ENCODE peak calls at places on chromosomes 6 and 20, in four cellular contexts. Y is HEK293T, M is HepG2, W is K562. K is an unnamed sample.

GRCh38 chr6:150068173-150068785 is 642 bp downstream of the ULBP3 start:
- DNase-seq in Y (no peak), M (no peak), W (no peak), K (no peak)

GRCh38 chr6:117270121-117270959 is 5.0 kb downstream of the VGLL2 start:
- DNase-seq in Y (no peak), M (no peak), W (no peak), K (no peak)

GRCh38 chr20:31473331-31474096 is 1.4 kb downstream of the DEFB124 start:
- DNase-seq in Y (no peak), M (no peak), W (no peak), K (no peak)

GRCh38 chr20:51678041-51678697 is 90.0 kb downstream of the ATP9A start:
- DNase-seq in Y (no peak), M (no peak), W (no peak), K (no peak)

GRCh38 chr20:32902456-32903420 is 44.0 kb downstream of the EFCAB8 start:
- DNase-seq in Y (peak), M (peak), W (peak), K (no peak)

GRCh38 chr6:166436195-166437139 is 53.7 kb upstream of the MPC1 start:
- DNase-seq in Y (no peak), M (no peak), W (no peak), K (no peak)

GRCh38 chr6:117265425-117266266 is at the start of gene VGLL2:
- DNase-seq in Y (peak), M (peak), W (no peak), K (no peak)

GRCh38 chr20:55166063-55166462 is 690.7 kb downstream of the DOK5 start:
- DNase-seq in Y (no peak), M (no peak), W (peak), K (no peak)

GRCh38 chr6:162078126-162078525 is 649.4 kb downstream of the PRKN start:
- DNase-seq in Y (no peak), M (no peak), W (no peak), K (no peak)

GRCh38 chr6:92623441-92623840 is 795.9 kb downstream of the EPHA7 start:
- DNase-seq in Y (no peak), M (no peak), W (no peak), K (no peak)

GRCh38 chr6:157881375-157881774 is 58.3 kb downstream of the SNX9 start:
- DNase-seq in Y (no peak), M (no peak), W (no peak), K (no peak)

GRCh38 chr20:52838510-52839241 is 133.5 kb upstream of the TSHZ2 start:
- DNase-seq in Y (no peak), M (no peak), W (no peak), K (no peak)

GRCh38 chr20:1386323-1386722 is 6.5 kb downstream of the FKBP1A start:
- DNase-seq in Y (no peak), M (no peak), W (no peak), K (no peak)

GRCh38 chr6:91608428-91608827 is 1021.6 kb upstream of the MAP3K7 start:
- DNase-seq in Y (no peak), M (no peak), W (no peak), K (no peak)

GRCh38 chr6:145735356-145736165 is at the start of gene EPM2A:
- DNase-seq in Y (peak), M (peak), W (peak), K (peak)

GRCh38 chr20:48758206-48758820 is 69.5 kb downstream of the PREX1 start:
- DNase-seq in Y (no peak), M (no peak), W (no peak), K (no peak)

GRCh38 chr20:2130668-2131067 is 29.0 kb downstream of the STK35 start:
- DNase-seq in Y (no peak), M (no peak), W (no peak), K (no peak)

GRCh38 chr6:84568971-84569370 is 195.4 kb downstream of the TBX18 start:
- DNase-seq in Y (no peak), M (no peak), W (peak), K (no peak)

GRCh38 chr20:11452326-11452725 is 465.4 kb upstream of the BTBD3 start:
- DNase-seq in Y (no peak), M (no peak), W (no peak), K (no peak)

GRCh38 chr6:98832282-98833100 is 1.9 kb upstream of the POU3F2 start:
- DNase-seq in Y (no peak), M (no peak), W (no peak), K (no peak)
- TF ChIP-seq TARDBP in Y (no peak), M (no peak), W (no peak), K (no peak)

GRCh38 chr6:125728739-125729138 is 20.7 kb upstream of the HEY2 start:
- DNase-seq in Y (peak), M (no peak), W (peak), K (no peak)
- TF ChIP-seq TARDBP in Y (no peak), M (no peak), W (no peak), K (no peak)

DNA sequence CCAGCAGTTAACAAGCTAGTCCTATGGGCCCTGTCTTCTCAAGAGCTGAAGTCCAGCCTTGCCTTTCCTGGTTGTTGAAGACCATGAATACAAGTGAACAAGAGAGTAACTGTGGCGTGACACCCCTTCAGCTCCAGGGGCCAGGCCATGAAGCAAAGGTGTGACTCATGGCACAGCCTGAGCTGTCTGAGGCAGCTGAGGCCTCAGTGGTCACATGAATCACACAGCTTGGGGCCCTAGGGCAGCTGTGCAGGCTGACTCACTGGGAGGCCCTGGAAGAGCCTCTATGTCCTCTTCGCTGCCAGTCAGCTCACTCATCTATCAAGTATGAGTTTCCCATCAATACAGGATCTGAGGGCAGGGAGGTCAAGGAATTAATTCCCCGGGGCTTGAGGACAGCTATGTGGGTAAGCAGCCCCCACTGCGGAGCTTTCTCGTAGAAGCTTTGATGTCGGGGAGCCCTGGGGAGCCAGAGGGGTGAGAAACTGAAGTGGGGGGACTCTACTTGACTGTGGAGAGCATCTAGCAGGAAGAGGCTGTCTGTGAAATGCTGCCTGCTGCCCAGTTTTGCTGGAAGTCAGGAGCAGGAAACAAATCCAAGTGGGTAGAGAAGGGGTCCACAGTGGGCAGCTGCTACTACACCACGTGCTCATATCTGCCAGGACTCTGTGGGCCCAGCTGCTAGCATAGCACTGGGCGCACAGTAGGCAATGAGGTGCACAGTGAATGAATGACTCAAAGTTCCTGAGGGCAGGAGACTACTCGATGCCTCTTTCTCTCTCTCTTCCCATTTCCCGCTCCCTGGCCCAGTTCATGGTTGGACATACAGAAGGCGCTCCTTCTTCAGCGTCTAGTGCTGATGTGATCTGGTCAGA is 13.7 kb upstream of the FAM83C start:
- DNase-seq in Y (peak), M (peak), W (peak), K (no peak)
- TF ChIP-seq TARDBP in Y (no peak), M (no peak), W (no peak), K (no peak)

DNA sequence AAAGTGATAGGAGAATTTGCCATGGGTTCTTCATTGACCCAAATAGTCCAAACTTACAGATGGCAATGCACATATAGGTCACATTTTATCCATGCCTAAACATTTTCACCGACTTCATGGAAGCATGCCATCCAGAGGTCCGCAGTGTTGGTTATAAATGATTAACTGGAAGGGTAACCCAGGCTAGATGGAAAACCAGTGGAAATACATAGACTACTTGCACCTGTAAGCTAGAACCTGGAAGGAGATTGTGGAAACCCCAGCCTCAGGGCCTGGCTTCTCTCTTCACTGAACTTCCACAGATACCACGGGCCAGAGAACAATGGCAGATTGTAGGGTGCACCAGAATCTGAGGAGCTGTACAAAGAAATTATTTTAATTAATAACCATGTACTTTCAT is 103.7 kb upstream of the SYNDIG1 start:
- DNase-seq in Y (no peak), M (no peak), W (no peak), K (no peak)
- TF ChIP-seq TARDBP in Y (no peak), M (no peak), W (no peak), K (no peak)

DNA sequence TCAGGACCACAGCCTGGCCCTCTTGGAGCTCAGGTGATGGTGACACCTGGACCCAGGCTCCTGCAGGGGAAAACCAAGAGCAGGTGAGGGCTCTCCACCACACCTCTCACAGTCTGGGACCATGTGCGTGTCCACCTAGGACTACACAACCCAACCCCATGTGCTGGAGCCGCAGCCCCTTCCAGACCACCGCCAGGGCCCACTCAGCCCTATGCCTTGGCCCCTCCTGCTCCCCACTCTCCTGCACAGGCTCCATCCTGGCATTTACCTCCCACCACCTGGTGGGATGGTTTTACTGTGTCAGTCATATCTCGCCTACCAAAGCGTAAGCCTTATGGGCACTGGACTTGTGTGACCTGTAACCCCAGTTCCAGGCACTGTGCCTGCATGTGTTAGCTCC is 13.1 kb upstream of the ADAM33 start:
- DNase-seq in Y (no peak), M (no peak), W (no peak), K (no peak)
- TF ChIP-seq TARDBP in Y (no peak), M (no peak), W (no peak), K (no peak)

DNA sequence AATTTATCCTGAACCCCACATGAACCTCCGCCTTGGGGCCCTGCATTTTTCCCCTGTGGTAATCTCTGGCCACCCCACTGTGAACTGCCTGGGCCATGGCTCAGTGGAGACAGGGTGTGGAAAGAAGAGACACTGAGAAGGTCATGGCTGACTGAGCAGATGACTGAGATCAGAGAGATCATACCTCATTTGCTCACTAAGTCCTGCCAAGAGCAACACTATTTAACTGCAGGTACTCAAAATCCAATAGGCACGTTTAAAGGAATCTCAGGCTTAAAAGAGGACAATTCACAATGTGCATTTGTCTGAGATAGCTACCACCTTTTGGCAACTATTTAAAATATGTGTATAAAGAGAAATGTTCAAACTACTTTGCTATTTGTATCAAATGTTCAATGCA is 305.0 kb downstream of the GMDS start:
- DNase-seq in Y (no peak), M (no peak), W (no peak), K (peak)
- TF ChIP-seq TARDBP in Y (no peak), M (no peak), W (no peak), K (no peak)

K was measured in GM12878.